ENCODE peak calls at places on chromosomes 11 and 22, in eight cellular contexts. E is hepatocyte, W is neural progenitor cell, H is kidney, K is fibroblast of lung, P is colonic mucosa, S is breast epithelium, U is endothelial cell of umbilical vein. G is an unnamed sample.

GRCh38 chr11:92190535-92191206 is 33.9 kb upstream of the FAT3 start:
- DNase-seq in E (no peak), W (no peak), H (no peak), K (no peak), P (no peak), S (no peak), U (no peak), G (no peak)

GRCh38 chr11:93908689-93909088 is 58.3 kb upstream of the VSTM5 start:
- DNase-seq in E (no peak), W (no peak), H (no peak), K (peak; percentile 70), P (no peak), S (no peak), U (no peak), G (no peak)

GRCh38 chr11:37533087-37533486 is 935.1 kb upstream of the RAG2 start:
- DNase-seq in E (no peak), W (no peak), H (no peak), K (no peak), P (no peak), S (no peak), U (no peak), G (no peak)

GRCh38 chr11:122748968-122749687 is 89.2 kb upstream of the CRTAM start:
- DNase-seq in E (no peak), W (no peak), H (no peak), K (peak; percentile 95), P (no peak), S (no peak), U (peak; percentile 36), G (peak; percentile 62)

GRCh38 chr11:115084191-115084590 is 405.9 kb downstream of the NXPE2 start:
- DNase-seq in E (no peak), W (peak; percentile 86), H (no peak), K (no peak), P (no peak), S (no peak), U (no peak), G (no peak)

GRCh38 chr22:30474683-30475424 is 3.0 kb upstream of the SEC14L3 start:
- DNase-seq in E (no peak), W (no peak), H (no peak), K (no peak), P (no peak), S (no peak), U (no peak), G (no peak)

GRCh38 chr22:37260939-37261338 is 16.9 kb upstream of the RAC2 start:
- DNase-seq in E (peak; percentile 79), W (peak; percentile 82), H (no peak), K (peak; percentile 56), P (peak; percentile 62), S (no peak), U (peak; percentile 55), G (peak; percentile 83)

GRCh38 chr11:134741453-134742227 is 329.6 kb upstream of the B3GAT1 start:
- DNase-seq in E (peak; percentile 34), W (no peak), H (no peak), K (peak; percentile 44), P (no peak), S (no peak), U (peak; percentile 3), G (no peak)

GRCh38 chr11:73012121-73012863 is 129.8 kb downstream of the FCHSD2 start:
- DNase-seq in E (no peak), W (no peak), H (no peak), K (peak; percentile 20), P (no peak), S (no peak), U (peak; percentile 11), G (no peak)

GRCh38 chr11:61834278-61835004 is 6.3 kb downstream of the FADS2 start:
- DNase-seq in E (peak; percentile 43), W (no peak), H (peak; percentile 90), K (peak; percentile 90), P (peak; percentile 36), S (no peak), U (peak; percentile 88), G (no peak)

GRCh38 chr11:17353228-17354021 is 1.8 kb downstream of the NCR3LG1 start:
- DNase-seq in E (peak; percentile 89), W (peak; percentile 84), H (peak; percentile 91), K (peak; percentile 78), P (peak; percentile 87), S (peak; percentile 71), U (peak; percentile 79), G (peak; percentile 94)

GRCh38 chr22:28977481-28977971 is 84.1 kb downstream of the C22orf31 start:
- DNase-seq in E (no peak), W (no peak), H (no peak), K (peak; percentile 30), P (no peak), S (no peak), U (peak; percentile 48), G (no peak)

GRCh38 chr11:114090225-114090624 is 30.7 kb downstream of the ZBTB16 start:
- DNase-seq in E (no peak), W (no peak), H (no peak), K (no peak), P (no peak), S (no peak), U (no peak), G (no peak)

GRCh38 chr11:17979770-17980371 is 33.0 kb downstream of the SERGEF start:
- DNase-seq in E (peak; percentile 61), W (peak; percentile 54), H (no peak), K (peak; percentile 19), P (peak; percentile 23), S (no peak), U (peak; percentile 35), G (no peak)

GRCh38 chr11:17810736-17811135 is 76.2 kb downstream of the KCNC1 start:
- DNase-seq in E (peak; percentile 13), W (no peak), H (no peak), K (peak; percentile 33), P (no peak), S (no peak), U (peak; percentile 41), G (no peak)

GRCh38 chr11:61902313-61902712 is 11.0 kb upstream of the FADS3 start:
- DNase-seq in E (no peak), W (no peak), H (no peak), K (no peak), P (no peak), S (no peak), U (no peak), G (no peak)

GRCh38 chr11:75782540-75783263 is 14.1 kb downstream of the DGAT2 start:
- DNase-seq in E (no peak), W (no peak), H (peak; percentile 26), K (no peak), P (no peak), S (no peak), U (no peak), G (no peak)

GRCh38 chr11:86594746-86595145 is 77.7 kb downstream of the ME3 start:
- DNase-seq in E (no peak), W (peak; percentile 42), H (no peak), K (no peak), P (no peak), S (no peak), U (peak; percentile 34), G (no peak)

GRCh38 chr11:88454881-88455280 is 117.3 kb upstream of the CTSC start:
- DNase-seq in E (no peak), W (no peak), H (no peak), K (peak; percentile 33), P (no peak), S (no peak), U (no peak), G (no peak)

GRCh38 chr11:128491195-128491936 is 96.0 kb downstream of the ETS1 start:
- DNase-seq in E (no peak), W (no peak), H (no peak), K (no peak), P (no peak), S (no peak), U (no peak), G (no peak)

GRCh38 chr11:128492461-128492860 is 94.9 kb downstream of the ETS1 start:
- DNase-seq in E (no peak), W (no peak), H (no peak), K (no peak), P (no peak), S (no peak), U (peak; percentile 76), G (no peak)

GRCh38 chr11:128493570-128493965 is 93.8 kb downstream of the ETS1 start:
- DNase-seq in E (no peak), W (no peak), H (no peak), K (peak; percentile 61), P (no peak), S (no peak), U (no peak), G (no peak)

GRCh38 chr11:128494418-128495332 is 92.7 kb downstream of the ETS1 start:
- DNase-seq in E (no peak), W (no peak), H (no peak), K (no peak), P (no peak), S (no peak), U (no peak), G (no peak)

GRCh38 chr11:128492903-128493569 is 94.3 kb downstream of the ETS1 start:
- DNase-seq in E (no peak), W (no peak), H (no peak), K (no peak), P (no peak), S (no peak), U (no peak), G (no peak)
- H3K4me1 ChIP-seq in E (peaks cover 21% of the 10 kb centered on the region), W (peaks cover 11% of the 10 kb centered on the region), H (peaks cover 25% of the 10 kb centered on the region), K (peaks cover 59% of the 10 kb centered on the region), P (peaks cover 13% of the 10 kb centered on the region), S (no peaks in the 10 kb centered on the region), U (peaks cover 36% of the 10 kb centered on the region), G (peaks cover 49% of the 10 kb centered on the region)

GRCh38 chr22:41201146-41201545 is 4.0 kb upstream of the L3MBTL2 start:
- DNase-seq in E (peak; percentile 35), W (no peak), H (no peak), K (no peak), P (no peak), S (no peak), U (no peak), G (no peak)

GRCh38 chr22:41191467-41191866 is 13.6 kb upstream of the L3MBTL2 start:
- DNase-seq in E (no peak), W (no peak), H (no peak), K (no peak), P (no peak), S (peak; percentile 15), U (no peak), G (no peak)

GRCh38 chr22:41197808-41198585 is 7.1 kb upstream of the L3MBTL2 start:
- DNase-seq in E (peak; percentile 23), W (peak; percentile 68), H (peak; percentile 82), K (no peak), P (peak; percentile 77), S (no peak), U (peak; percentile 73), G (peak; percentile 84)

GRCh38 chr22:41193829-41194228 is 11.3 kb upstream of the L3MBTL2 start:
- DNase-seq in E (no peak), W (no peak), H (peak; percentile 8), K (no peak), P (no peak), S (no peak), U (no peak), G (no peak)

GRCh38 chr22:41197046-41197807 is 7.9 kb upstream of the L3MBTL2 start:
- DNase-seq in E (peak; percentile 84), W (peak; percentile 93), H (peak; percentile 93), K (peak; percentile 32), P (peak; percentile 92), S (peak; percentile 71), U (peak; percentile 75), G (peak; percentile 87)
- TF ChIP-seq CTCF in E (peak; percentile 10), W (no peak), H (peak; percentile 3), K (peak; percentile 15), P (no peak), S (peak; percentile 10), U (no peak), G (no peak)

GRCh38 chr11:66653123-66653522 is 14.6 kb downstream of the RBM4 start:
- DNase-seq in E (no peak), W (no peak), H (no peak), K (no peak), P (no peak), S (no peak), U (no peak), G (no peak)
- H3K36me3 ChIP-seq in E (no peaks in the 10 kb centered on the region), W (peaks cover 24% of the 10 kb centered on the region), H (peaks cover 3% of the 10 kb centered on the region), K (peaks cover 5% of the 10 kb centered on the region), P (no peaks in the 10 kb centered on the region), S (no peaks in the 10 kb centered on the region), U (peaks cover 5% of the 10 kb centered on the region), G (peaks cover 85% of the 10 kb centered on the region)

GRCh38 chr22:20137113-20137512 is 5.5 kb downstream of the ZDHHC8 start:
- DNase-seq in E (no peak), W (no peak), H (no peak), K (no peak), P (no peak), S (no peak), U (no peak), G (no peak)
- H3K4me1 ChIP-seq in E (peaks cover 11% of the 10 kb centered on the region), W (peaks cover 8% of the 10 kb centered on the region), H (peaks cover 7% of the 10 kb centered on the region), K (peaks cover 5% of the 10 kb centered on the region), P (peaks cover 10% of the 10 kb centered on the region), S (peaks cover 19% of the 10 kb centered on the region), U (peaks cover 6% of the 10 kb centered on the region), G (peaks cover 48% of the 10 kb centered on the region)